ENCODE peak calls at places on chromosomes 2 and 18, in seven cellular contexts. One of them, this sample, is unnamed.

GRCh38 chr2:38850045-38850444 is 25.7 kb downstream of the DHX57 start:
- DNase-seq in trophoblast cell: no peak
- DNase-seq in mesendoderm: no peak
- DNase-seq in IMR-90: no peak
- DNase-seq in H9: no peak
- DNase-seq in neuronal stem cell: no peak
- DNase-seq in mesenchymal stem cell: no peak
- DNase-seq in this sample: no peak

GRCh38 chr2:47043142-47043890 is 111.8 kb downstream of the STPG4 start:
- DNase-seq in trophoblast cell: peak
- DNase-seq in mesendoderm: peak
- DNase-seq in IMR-90: peak
- DNase-seq in H9: peak
- DNase-seq in neuronal stem cell: no peak
- DNase-seq in mesenchymal stem cell: peak
- DNase-seq in this sample: no peak

GRCh38 chr2:191030521-191031154 is 16.7 kb upstream of the STAT1 start:
- DNase-seq in trophoblast cell: peak
- DNase-seq in mesendoderm: peak
- DNase-seq in IMR-90: peak
- DNase-seq in H9: no peak
- DNase-seq in neuronal stem cell: peak
- DNase-seq in mesenchymal stem cell: peak
- DNase-seq in this sample: no peak

GRCh38 chr2:168948621-168949212 is 47.6 kb downstream of the G6PC2 start:
- DNase-seq in trophoblast cell: peak
- DNase-seq in mesendoderm: peak
- DNase-seq in IMR-90: peak
- DNase-seq in H9: no peak
- DNase-seq in neuronal stem cell: peak
- DNase-seq in mesenchymal stem cell: peak
- DNase-seq in this sample: no peak

GRCh38 chr18:52615321-52615720 is 275.3 kb downstream of the DCC start:
- DNase-seq in trophoblast cell: peak
- DNase-seq in mesendoderm: peak
- DNase-seq in IMR-90: no peak
- DNase-seq in H9: no peak
- DNase-seq in neuronal stem cell: no peak
- DNase-seq in mesenchymal stem cell: no peak
- DNase-seq in this sample: no peak

GRCh38 chr18:3252843-3253242 is 5.2 kb downstream of the MYL12A start:
- DNase-seq in trophoblast cell: no peak
- DNase-seq in mesendoderm: no peak
- DNase-seq in IMR-90: no peak
- DNase-seq in H9: no peak
- DNase-seq in neuronal stem cell: no peak
- DNase-seq in mesenchymal stem cell: no peak
- DNase-seq in this sample: no peak

GRCh38 chr2:191693778-191694177 is 15.8 kb downstream of the NABP1 start:
- DNase-seq in trophoblast cell: no peak
- DNase-seq in mesendoderm: no peak
- DNase-seq in IMR-90: no peak
- DNase-seq in H9: no peak
- DNase-seq in neuronal stem cell: no peak
- DNase-seq in mesenchymal stem cell: no peak
- DNase-seq in this sample: no peak

GRCh38 chr18:76984193-76985155 is 148.1 kb downstream of the MBP start:
- DNase-seq in trophoblast cell: no peak
- DNase-seq in mesendoderm: no peak
- DNase-seq in IMR-90: no peak
- DNase-seq in H9: no peak
- DNase-seq in neuronal stem cell: no peak
- DNase-seq in mesenchymal stem cell: no peak
- DNase-seq in this sample: no peak

GRCh38 chr2:152228215-152228614 is 52.7 kb upstream of the STAM2 start:
- DNase-seq in trophoblast cell: peak
- DNase-seq in mesendoderm: no peak
- DNase-seq in IMR-90: peak
- DNase-seq in H9: no peak
- DNase-seq in neuronal stem cell: no peak
- DNase-seq in mesenchymal stem cell: peak
- DNase-seq in this sample: no peak

GRCh38 chr2:16241166-16242160 is 301.1 kb downstream of the MYCN start:
- DNase-seq in trophoblast cell: no peak
- DNase-seq in mesendoderm: no peak
- DNase-seq in IMR-90: no peak
- DNase-seq in H9: no peak
- DNase-seq in neuronal stem cell: no peak
- DNase-seq in mesenchymal stem cell: no peak
- DNase-seq in this sample: no peak

GRCh38 chr2:15763822-15764682 is 172.4 kb downstream of the DDX1 start:
- DNase-seq in trophoblast cell: no peak
- DNase-seq in mesendoderm: no peak
- DNase-seq in IMR-90: no peak
- DNase-seq in H9: peak
- DNase-seq in neuronal stem cell: no peak
- DNase-seq in mesenchymal stem cell: no peak
- DNase-seq in this sample: peak

GRCh38 chr18:13241893-13242175 is 23.3 kb downstream of the LDLRAD4 start:
- DNase-seq in trophoblast cell: no peak
- DNase-seq in mesendoderm: no peak
- DNase-seq in IMR-90: no peak
- DNase-seq in H9: no peak
- DNase-seq in neuronal stem cell: no peak
- DNase-seq in mesenchymal stem cell: no peak
- DNase-seq in this sample: no peak

GRCh38 chr2:164967781-164968228 is 12.5 kb upstream of the SLC38A11 start:
- DNase-seq in trophoblast cell: peak
- DNase-seq in mesendoderm: peak
- DNase-seq in IMR-90: peak
- DNase-seq in H9: no peak
- DNase-seq in neuronal stem cell: no peak
- DNase-seq in mesenchymal stem cell: peak
- DNase-seq in this sample: no peak

GRCh38 chr2:156526950-156527636 is 90.9 kb downstream of the GPD2 start:
- DNase-seq in trophoblast cell: no peak
- DNase-seq in mesendoderm: no peak
- DNase-seq in IMR-90: no peak
- DNase-seq in H9: no peak
- DNase-seq in neuronal stem cell: no peak
- DNase-seq in mesenchymal stem cell: no peak
- DNase-seq in this sample: no peak

GRCh38 chr2:16155351-16156145 is 215.2 kb downstream of the MYCN start:
- DNase-seq in trophoblast cell: peak
- DNase-seq in mesendoderm: peak
- DNase-seq in IMR-90: no peak
- DNase-seq in H9: no peak
- DNase-seq in neuronal stem cell: no peak
- DNase-seq in mesenchymal stem cell: no peak
- DNase-seq in this sample: no peak

GRCh38 chr2:235523021-235523420 is 29.2 kb downstream of the AGAP1 start:
- DNase-seq in trophoblast cell: no peak
- DNase-seq in mesendoderm: no peak
- DNase-seq in IMR-90: no peak
- DNase-seq in H9: no peak
- DNase-seq in neuronal stem cell: no peak
- DNase-seq in mesenchymal stem cell: no peak
- DNase-seq in this sample: no peak

GRCh38 chr2:98807221-98807620 is 76.3 kb upstream of the MGAT4A start:
- DNase-seq in trophoblast cell: no peak
- DNase-seq in mesendoderm: no peak
- DNase-seq in IMR-90: no peak
- DNase-seq in H9: no peak
- DNase-seq in neuronal stem cell: no peak
- DNase-seq in mesenchymal stem cell: no peak
- DNase-seq in this sample: no peak

GRCh38 chr2:180983468-180984388 is 3.3 kb downstream of the UBE2E3 start:
- DNase-seq in trophoblast cell: peak
- DNase-seq in mesendoderm: peak
- DNase-seq in IMR-90: peak
- DNase-seq in H9: no peak
- DNase-seq in neuronal stem cell: peak
- DNase-seq in mesenchymal stem cell: peak
- DNase-seq in this sample: no peak

GRCh38 chr2:73906847-73907505 is 14.2 kb downstream of the ACTG2 start:
- DNase-seq in trophoblast cell: no peak
- DNase-seq in mesendoderm: no peak
- DNase-seq in IMR-90: no peak
- DNase-seq in H9: no peak
- DNase-seq in neuronal stem cell: no peak
- DNase-seq in mesenchymal stem cell: no peak
- DNase-seq in this sample: no peak

GRCh38 chr2:233075141-233075965 is 15.2 kb downstream of the INPP5D start:
- DNase-seq in trophoblast cell: no peak
- DNase-seq in mesendoderm: no peak
- DNase-seq in IMR-90: no peak
- DNase-seq in H9: no peak
- DNase-seq in neuronal stem cell: no peak
- DNase-seq in mesenchymal stem cell: no peak
- DNase-seq in this sample: no peak

GRCh38 chr2:127400897-127401756 is 13.4 kb upstream of the MAP3K2 start:
- DNase-seq in trophoblast cell: peak
- DNase-seq in mesendoderm: peak
- DNase-seq in IMR-90: peak
- DNase-seq in H9: peak
- DNase-seq in neuronal stem cell: no peak
- DNase-seq in mesenchymal stem cell: peak
- DNase-seq in this sample: no peak

GRCh38 chr2:19839438-19839837 is 62.3 kb downstream of the TTC32 start:
- DNase-seq in trophoblast cell: no peak
- DNase-seq in mesendoderm: no peak
- DNase-seq in IMR-90: no peak
- DNase-seq in H9: no peak
- DNase-seq in neuronal stem cell: no peak
- DNase-seq in mesenchymal stem cell: no peak
- DNase-seq in this sample: no peak

GRCh38 chr2:55247025-55247424 is 14.5 kb downstream of the RPS27A start:
- DNase-seq in trophoblast cell: peak
- DNase-seq in mesendoderm: peak
- DNase-seq in IMR-90: no peak
- DNase-seq in H9: no peak
- DNase-seq in neuronal stem cell: no peak
- DNase-seq in mesenchymal stem cell: no peak
- DNase-seq in this sample: no peak

GRCh38 chr2:139990646-139991335 is 1210.6 kb upstream of the NXPH2 start:
- DNase-seq in trophoblast cell: no peak
- DNase-seq in mesendoderm: no peak
- DNase-seq in IMR-90: no peak
- DNase-seq in H9: no peak
- DNase-seq in neuronal stem cell: no peak
- DNase-seq in mesenchymal stem cell: no peak
- DNase-seq in this sample: no peak

GRCh38 chr2:139992078-139992477 is 1211.9 kb upstream of the NXPH2 start:
- DNase-seq in trophoblast cell: no peak
- DNase-seq in mesendoderm: peak
- DNase-seq in IMR-90: no peak
- DNase-seq in H9: peak
- DNase-seq in neuronal stem cell: no peak
- DNase-seq in mesenchymal stem cell: no peak
- DNase-seq in this sample: peak

DNA sequence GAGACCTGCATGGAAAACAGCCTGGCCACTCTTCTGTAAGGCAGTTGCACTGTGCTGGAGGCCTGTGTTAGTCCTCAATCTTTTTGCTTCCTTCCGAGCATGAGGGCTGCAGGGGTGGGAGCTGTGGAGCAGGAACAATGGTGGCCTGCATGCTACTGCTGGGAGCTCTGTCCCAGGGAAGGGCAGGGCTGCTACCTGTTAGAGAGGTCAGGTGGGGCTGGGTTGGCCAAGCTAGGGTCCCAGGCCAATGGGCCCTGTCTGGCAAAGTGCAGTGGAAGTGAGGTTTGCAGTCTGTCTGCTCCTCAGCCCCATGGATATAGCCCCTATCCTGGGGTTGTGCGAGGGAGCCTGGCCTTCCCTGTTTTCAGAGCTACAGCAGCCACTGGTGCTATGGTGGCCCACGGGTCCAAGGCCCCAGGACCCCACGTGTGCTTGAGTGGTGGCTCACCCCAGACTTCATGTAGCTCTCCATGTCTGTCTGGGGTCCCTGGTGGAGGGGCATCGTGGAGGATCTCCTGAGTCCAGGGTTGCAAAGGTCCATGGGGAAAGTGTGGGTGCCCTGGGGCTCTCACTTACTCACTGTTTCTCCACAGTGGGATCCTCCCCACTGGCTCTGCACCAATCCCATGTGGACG is 1212.6 kb upstream of the NXPH2 start:
- DNase-seq in trophoblast cell: no peak
- DNase-seq in mesendoderm: no peak
- DNase-seq in IMR-90: no peak
- DNase-seq in H9: no peak
- DNase-seq in neuronal stem cell: no peak
- DNase-seq in mesenchymal stem cell: no peak
- DNase-seq in this sample: no peak
- H3K18ac ChIP-seq in trophoblast cell: no peak
- H3K18ac ChIP-seq in mesendoderm: no peak
- H3K18ac ChIP-seq in IMR-90: no peak
- H3K18ac ChIP-seq in H9: no peak
- H3K18ac ChIP-seq in neuronal stem cell: peak
- H3K18ac ChIP-seq in mesenchymal stem cell: no peak
- H3K18ac ChIP-seq in this sample: no peak

GRCh38 chr18:57301573-57302230 is 50.7 kb upstream of the ST8SIA3 start:
- DNase-seq in trophoblast cell: no peak
- DNase-seq in mesendoderm: peak
- DNase-seq in IMR-90: no peak
- DNase-seq in H9: peak
- DNase-seq in neuronal stem cell: peak
- DNase-seq in mesenchymal stem cell: no peak
- DNase-seq in this sample: no peak
- H3K18ac ChIP-seq in trophoblast cell: no peak
- H3K18ac ChIP-seq in mesendoderm: no peak
- H3K18ac ChIP-seq in IMR-90: no peak
- H3K18ac ChIP-seq in H9: no peak
- H3K18ac ChIP-seq in neuronal stem cell: no peak
- H3K18ac ChIP-seq in mesenchymal stem cell: no peak
- H3K18ac ChIP-seq in this sample: no peak

DNA sequence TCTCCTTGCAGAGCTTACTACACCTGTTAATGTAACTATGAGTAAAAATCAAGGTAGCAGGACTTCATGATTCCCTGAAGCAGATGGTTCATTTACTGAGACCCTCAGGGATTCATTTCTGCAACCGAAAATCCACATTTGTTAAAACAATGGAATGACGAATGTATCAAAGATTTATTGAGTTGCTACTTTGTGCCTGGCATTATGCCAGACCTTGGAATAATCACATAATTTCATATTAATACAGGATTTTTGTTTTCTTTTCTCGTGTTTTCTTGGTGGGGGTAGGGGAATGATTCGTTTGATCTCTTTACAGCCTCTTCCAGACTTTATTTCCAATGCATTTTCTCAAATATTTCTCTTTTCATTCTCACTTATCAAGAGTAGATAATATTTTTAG is 8.9 kb upstream of the KIF5C start:
- DNase-seq in trophoblast cell: no peak
- DNase-seq in mesendoderm: no peak
- DNase-seq in IMR-90: no peak
- DNase-seq in H9: no peak
- DNase-seq in neuronal stem cell: no peak
- DNase-seq in mesenchymal stem cell: no peak
- DNase-seq in this sample: no peak
- H3K18ac ChIP-seq in trophoblast cell: no peak
- H3K18ac ChIP-seq in mesendoderm: no peak
- H3K18ac ChIP-seq in IMR-90: no peak
- H3K18ac ChIP-seq in H9: no peak
- H3K18ac ChIP-seq in neuronal stem cell: no peak
- H3K18ac ChIP-seq in mesenchymal stem cell: no peak
- H3K18ac ChIP-seq in this sample: no peak

GRCh38 chr2:202610367-202610766 is 24.4 kb upstream of the FAM117B start:
- DNase-seq in trophoblast cell: no peak
- DNase-seq in mesendoderm: peak
- DNase-seq in IMR-90: peak
- DNase-seq in H9: no peak
- DNase-seq in neuronal stem cell: no peak
- DNase-seq in mesenchymal stem cell: no peak
- DNase-seq in this sample: no peak
- H3K18ac ChIP-seq in trophoblast cell: no peak
- H3K18ac ChIP-seq in mesendoderm: no peak
- H3K18ac ChIP-seq in IMR-90: no peak
- H3K18ac ChIP-seq in H9: no peak
- H3K18ac ChIP-seq in neuronal stem cell: no peak
- H3K18ac ChIP-seq in mesenchymal stem cell: no peak
- H3K18ac ChIP-seq in this sample: no peak